ENCODE peak calls at places on chromosomes 2 and 18, in five cellular contexts. M is SW 1271, B is NCI-H446, L is Peyer's patch, U is AG08395. C is an unnamed sample.

GRCh38 chr18:68985172-68985820 is 187.4 kb downstream of the CCDC102B start:
- DNase-seq in M (no peak), B (no peak), L (no peak), U (no peak), C (no peak)

GRCh38 chr2:14427982-14428567 is 204.4 kb upstream of the LRATD1 start:
- DNase-seq in M (no peak), B (no peak), L (no peak), U (peak), C (no peak)

GRCh38 chr2:197254776-197255521 is 55.6 kb downstream of the ANKRD44 start:
- DNase-seq in M (no peak), B (no peak), L (no peak), U (peak), C (no peak)

GRCh38 chr2:221494556-221494955 is 77.5 kb downstream of the EPHA4 start:
- DNase-seq in M (no peak), B (no peak), L (no peak), U (no peak), C (no peak)

GRCh38 chr18:76432970-76433767 is 61.9 kb downstream of the ZNF516 start:
- DNase-seq in M (no peak), B (no peak), L (no peak), U (no peak), C (no peak)

GRCh38 chr2:241508240-241508509 is 209 bp downstream of the STK25 start:
- DNase-seq in M (no peak), B (peak), L (no peak), U (no peak), C (no peak)

GRCh38 chr2:162058973-162059668 is 14.9 kb downstream of the DPP4 start:
- DNase-seq in M (no peak), B (no peak), L (no peak), U (no peak), C (no peak)

GRCh38 chr2:15074751-15075700 is 442.5 kb downstream of the LRATD1 start:
- DNase-seq in M (no peak), B (no peak), L (no peak), U (no peak), C (no peak)

GRCh38 chr2:171146633-171147032 is 14.1 kb downstream of the TLK1 start:
- DNase-seq in M (no peak), B (no peak), L (no peak), U (no peak), C (peak)

GRCh38 chr2:133780099-133780996 is 212.1 kb upstream of the NCKAP5 start:
- DNase-seq in M (peak), B (peak), L (no peak), U (peak), C (no peak)

GRCh38 chr2:155815851-155816250 is 516.7 kb downstream of the NR4A2 start:
- DNase-seq in M (no peak), B (no peak), L (no peak), U (no peak), C (no peak)

GRCh38 chr2:224403657-224404056 is 1.8 kb upstream of the FAM124B start:
- DNase-seq in M (no peak), B (no peak), L (no peak), U (no peak), C (no peak)

GRCh38 chr2:218224206-218224605 is 7.2 kb downstream of the ARPC2 start:
- DNase-seq in M (no peak), B (no peak), L (no peak), U (no peak), C (no peak)

GRCh38 chr18:47756364-47757016 is 174.0 kb downstream of the SMAD2 start:
- DNase-seq in M (peak), B (peak), L (peak), U (peak), C (no peak)

GRCh38 chr2:189157939-189158338 is 21.6 kb downstream of the COL5A2 start:
- DNase-seq in M (no peak), B (no peak), L (no peak), U (no peak), C (no peak)

GRCh38 chr2:235170016-235170415 is 218.2 kb downstream of the SH3BP4 start:
- DNase-seq in M (peak), B (no peak), L (no peak), U (peak), C (no peak)

GRCh38 chr2:239278361-239278760 is 122.5 kb downstream of the HDAC4 start:
- DNase-seq in M (no peak), B (no peak), L (no peak), U (no peak), C (no peak)

GRCh38 chr2:121287956-121288355 is 3.0 kb upstream of the TFCP2L1 start:
- DNase-seq in M (no peak), B (no peak), L (no peak), U (no peak), C (no peak)

GRCh38 chr2:105802587-105802986 is 57.9 kb downstream of the NCK2 start:
- DNase-seq in M (no peak), B (no peak), L (no peak), U (no peak), C (no peak)

GRCh38 chr2:157932480-157933205 is 56.5 kb upstream of the ACVR1 start:
- DNase-seq in M (no peak), B (no peak), L (no peak), U (no peak), C (no peak)

GRCh38 chr2:24919100-24919976 is 699 bp downstream of the ADCY3 start:
- DNase-seq in M (no peak), B (no peak), L (peak), U (peak), C (no peak)

GRCh38 chr2:234795272-234795920 is 156.4 kb upstream of the SH3BP4 start:
- DNase-seq in M (no peak), B (no peak), L (no peak), U (peak), C (no peak)

GRCh38 chr18:57585846-57586242 is 658 bp downstream of the FECH start:
- DNase-seq in M (no peak), B (no peak), L (no peak), U (no peak), C (no peak)

GRCh38 chr2:73293534-73294171 is at the start of gene EGR4:
- DNase-seq in M (peak), B (peak), L (peak), U (peak), C (peak)

GRCh38 chr2:26989156-26989555 is 18.7 kb downstream of the MAPRE3 start:
- DNase-seq in M (no peak), B (no peak), L (no peak), U (peak), C (no peak)

GRCh38 chr2:26562811-26563645 is 78.1 kb downstream of the CIB4 start:
- DNase-seq in M (no peak), B (no peak), L (peak), U (no peak), C (no peak)

GRCh38 chr2:144936442-144936841 is 416.5 kb upstream of the ZEB2 start:
- DNase-seq in M (no peak), B (no peak), L (no peak), U (no peak), C (no peak)

GRCh38 chr18:69658137-69658536 is 257.4 kb downstream of the DOK6 start:
- DNase-seq in M (no peak), B (no peak), L (no peak), U (no peak), C (no peak)

GRCh38 chr2:78290581-78291214 is 734.8 kb upstream of the REG3G start:
- DNase-seq in M (no peak), B (no peak), L (no peak), U (no peak), C (no peak)

GRCh38 chr18:74468547-74469014 is 11.5 kb upstream of the DIPK1C start:
- DNase-seq in M (peak), B (no peak), L (no peak), U (no peak), C (no peak)

GRCh38 chr2:58913082-58913726 is 672.1 kb upstream of the FANCL start:
- DNase-seq in M (no peak), B (no peak), L (no peak), U (no peak), C (no peak)

GRCh38 chr2:37005118-37005868 is 39.0 kb upstream of the STRN start:
- DNase-seq in M (no peak), B (no peak), L (no peak), U (no peak), C (no peak)

GRCh38 chr18:58135170-58135569 is 91.1 kb downstream of the NEDD4L start:
- DNase-seq in M (no peak), B (no peak), L (no peak), U (peak), C (no peak)

GRCh38 chr2:158586491-158586890 is 129.7 kb downstream of the PKP4 start:
- DNase-seq in M (peak), B (no peak), L (no peak), U (peak), C (no peak)

GRCh38 chr18:47777626-47778025 is 152.8 kb downstream of the SMAD2 start:
- DNase-seq in M (no peak), B (no peak), L (no peak), U (no peak), C (no peak)

GRCh38 chr2:171487803-171488259 is 34.4 kb upstream of the CYBRD1 start:
- DNase-seq in M (no peak), B (no peak), L (peak), U (no peak), C (no peak)

C was measured in SIG-M5.